ENCODE peak calls at places on chromosomes 16 and 17, in six cellular contexts. One of them, this sample, is unnamed.

GRCh38 chr16:71230122-71230845 is at the start of gene HYDIN:
- DNase-seq in IMR-90: peak; percentile 30
- DNase-seq in H9: peak; percentile 95
- DNase-seq in H1: peak; percentile 61
- DNase-seq in neuronal stem cell: peak; percentile 88
- DNase-seq in mesenchymal stem cell: peak; percentile 27
- DNase-seq in this sample: peak; percentile 97

GRCh38 chr17:76492989-76493501 is 8.2 kb downstream of the RHBDF2 start:
- DNase-seq in neuronal stem cell: no peak
- DNase-seq in H1: no peak
- DNase-seq in IMR-90: peak; percentile 93
- DNase-seq in H9: no peak
- DNase-seq in mesenchymal stem cell: peak; percentile 95
- DNase-seq in this sample: no peak

GRCh38 chr16:52680993-52681392 is 134.1 kb upstream of the TOX3 start:
- DNase-seq in neuronal stem cell: no peak
- DNase-seq in H1: no peak
- DNase-seq in IMR-90: no peak
- DNase-seq in mesenchymal stem cell: no peak
- DNase-seq in H9: no peak
- DNase-seq in this sample: no peak

GRCh38 chr16:28321700-28322411 is 29.5 kb downstream of the SBK1 start:
- DNase-seq in H9: peak; percentile 70
- DNase-seq in neuronal stem cell: no peak
- DNase-seq in mesenchymal stem cell: peak; percentile 32
- DNase-seq in H1: no peak
- DNase-seq in IMR-90: peak; percentile 9
- DNase-seq in this sample: peak; percentile 44

GRCh38 chr16:17777461-17777863 is 306.7 kb upstream of the XYLT1 start:
- DNase-seq in neuronal stem cell: no peak
- DNase-seq in IMR-90: peak; percentile 27
- DNase-seq in mesenchymal stem cell: no peak
- DNase-seq in H9: no peak
- DNase-seq in H1: no peak
- DNase-seq in this sample: peak; percentile 79

GRCh38 chr17:19986941-19987714 is 9.5 kb upstream of the AKAP10 start:
- DNase-seq in neuronal stem cell: no peak
- DNase-seq in mesenchymal stem cell: no peak
- DNase-seq in H9: peak; percentile 62
- DNase-seq in H1: no peak
- DNase-seq in IMR-90: no peak
- DNase-seq in this sample: peak; percentile 68

GRCh38 chr16:55057866-55058265 is 127.2 kb downstream of the IRX5 start:
- DNase-seq in H9: no peak
- DNase-seq in IMR-90: no peak
- DNase-seq in mesenchymal stem cell: no peak
- DNase-seq in H1: no peak
- DNase-seq in neuronal stem cell: no peak
- DNase-seq in this sample: no peak

GRCh38 chr17:48597775-48598631 is 4.4 kb upstream of the HOXB5 start:
- DNase-seq in H1: no peak
- DNase-seq in IMR-90: peak; percentile 88
- DNase-seq in H9: no peak
- DNase-seq in mesenchymal stem cell: peak; percentile 95
- DNase-seq in neuronal stem cell: no peak
- DNase-seq in this sample: no peak

GRCh38 chr17:78642707-78643106 is 65.5 kb upstream of the DNAH17 start:
- DNase-seq in neuronal stem cell: no peak
- DNase-seq in IMR-90: no peak
- DNase-seq in H9: no peak
- DNase-seq in mesenchymal stem cell: no peak
- DNase-seq in H1: no peak
- DNase-seq in this sample: no peak

GRCh38 chr16:1903220-1903574 is 15.0 kb downstream of the HS3ST6 start:
- DNase-seq in H9: no peak
- DNase-seq in mesenchymal stem cell: no peak
- DNase-seq in H1: no peak
- DNase-seq in IMR-90: no peak
- DNase-seq in neuronal stem cell: no peak
- DNase-seq in this sample: no peak
- H3K18ac ChIP-seq in H9: no peak overlapping the region
- H3K18ac ChIP-seq in mesenchymal stem cell: no peak overlapping the region
- H3K18ac ChIP-seq in H1: no peak overlapping the region
- H3K18ac ChIP-seq in IMR-90: no peak overlapping the region
- H3K18ac ChIP-seq in neuronal stem cell: no peak overlapping the region
- H3K18ac ChIP-seq in this sample: no peak overlapping the region

DNA sequence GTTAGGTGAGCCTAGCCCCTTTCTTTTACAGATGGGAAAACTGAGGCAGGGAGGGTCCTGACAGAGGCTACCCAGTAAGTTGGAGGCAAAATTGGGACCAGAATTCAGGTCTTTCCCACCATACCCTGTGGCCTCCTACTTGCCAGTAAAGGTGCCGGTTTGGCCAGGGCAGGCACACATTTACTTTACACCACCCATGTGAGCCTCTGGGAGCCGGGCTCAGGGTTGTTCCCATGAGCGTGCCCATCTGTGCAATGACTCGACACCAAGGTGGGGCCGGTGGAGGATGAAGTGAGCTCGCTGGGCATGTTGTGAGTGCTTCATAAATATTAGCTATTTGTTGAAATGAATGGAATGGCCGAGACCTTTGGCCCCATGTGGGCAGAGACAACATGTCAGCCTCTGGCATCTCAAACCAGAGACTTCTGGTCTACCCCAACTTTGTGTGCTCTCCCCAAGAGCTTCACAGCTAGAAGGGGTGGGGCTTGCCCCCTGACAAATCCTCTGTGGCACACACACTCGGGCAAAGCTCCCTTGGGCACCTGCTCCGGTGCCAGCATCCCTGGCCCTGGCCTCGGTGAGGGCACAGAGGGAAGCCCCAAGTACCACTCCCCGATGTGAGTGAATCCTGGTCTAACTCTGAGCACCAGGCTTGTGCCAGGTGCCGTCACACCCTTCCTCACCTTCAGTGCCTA is 60.1 kb downstream of the SRCIN1 start:
- DNase-seq in mesenchymal stem cell: no peak
- DNase-seq in H9: no peak
- DNase-seq in neuronal stem cell: no peak
- DNase-seq in H1: no peak
- DNase-seq in IMR-90: no peak
- DNase-seq in this sample: no peak
- H3K18ac ChIP-seq in mesenchymal stem cell: no peak overlapping the region
- H3K18ac ChIP-seq in H9: no peak overlapping the region
- H3K18ac ChIP-seq in neuronal stem cell: no peak overlapping the region
- H3K18ac ChIP-seq in H1: no peak overlapping the region
- H3K18ac ChIP-seq in IMR-90: no peak overlapping the region
- H3K18ac ChIP-seq in this sample: no peak overlapping the region

GRCh38 chr17:5485270-5486205 is at the start of gene DERL2:
- DNase-seq in H9: no peak
- DNase-seq in H1: no peak
- DNase-seq in mesenchymal stem cell: no peak
- DNase-seq in neuronal stem cell: peak; percentile 52
- DNase-seq in IMR-90: peak; percentile 44
- DNase-seq in this sample: peak; percentile 77
- H3K18ac ChIP-seq in H9: peak within 1 kb of the TSS; percentile 99
- H3K18ac ChIP-seq in H1: peak within 1 kb of the TSS; percentile 86
- H3K18ac ChIP-seq in mesenchymal stem cell: peak within 1 kb of the TSS; percentile 98
- H3K18ac ChIP-seq in neuronal stem cell: peak within 1 kb of the TSS; percentile 98
- H3K18ac ChIP-seq in IMR-90: peak within 1 kb of the TSS; percentile 82
- H3K18ac ChIP-seq in this sample: peak within 1 kb of the TSS; percentile 94

DNA sequence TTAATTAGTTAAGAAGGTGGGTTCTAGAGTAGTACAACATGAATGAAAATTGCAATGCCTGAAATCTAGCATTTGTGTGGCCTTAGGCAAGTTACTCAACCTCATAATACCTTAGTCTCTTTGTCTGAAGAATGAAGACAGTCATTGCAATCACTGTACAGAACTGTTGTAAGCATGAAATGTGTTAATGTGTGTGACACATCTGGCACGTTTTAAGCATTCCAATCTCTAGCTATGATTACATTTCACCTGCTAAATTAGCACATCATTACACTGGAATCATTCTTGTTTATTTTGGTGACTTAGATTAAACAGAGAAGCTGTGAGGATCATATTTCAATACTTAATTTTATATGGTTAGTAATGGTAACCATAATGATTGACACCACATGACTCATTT is 629.7 kb upstream of the KIF2B start:
- DNase-seq in neuronal stem cell: no peak
- DNase-seq in H9: no peak
- DNase-seq in mesenchymal stem cell: no peak
- DNase-seq in IMR-90: no peak
- DNase-seq in H1: no peak
- DNase-seq in this sample: no peak
- H3K18ac ChIP-seq in neuronal stem cell: no peak overlapping the region
- H3K18ac ChIP-seq in H9: no peak overlapping the region
- H3K18ac ChIP-seq in mesenchymal stem cell: no peak overlapping the region
- H3K18ac ChIP-seq in IMR-90: no peak overlapping the region
- H3K18ac ChIP-seq in H1: no peak overlapping the region
- H3K18ac ChIP-seq in this sample: no peak overlapping the region

GRCh38 chr17:40604327-40605080 is 39.2 kb upstream of the CCR7 start:
- DNase-seq in H9: no peak
- DNase-seq in mesenchymal stem cell: no peak
- DNase-seq in IMR-90: no peak
- DNase-seq in neuronal stem cell: no peak
- DNase-seq in H1: no peak
- DNase-seq in this sample: no peak
- H3K18ac ChIP-seq in H9: no peak overlapping the region
- H3K18ac ChIP-seq in mesenchymal stem cell: no peak overlapping the region
- H3K18ac ChIP-seq in IMR-90: no peak overlapping the region
- H3K18ac ChIP-seq in neuronal stem cell: no peak overlapping the region
- H3K18ac ChIP-seq in H1: no peak overlapping the region
- H3K18ac ChIP-seq in this sample: no peak overlapping the region

GRCh38 chr17:57524790-57525543 is 220.1 kb downstream of the CCDC182 start:
- DNase-seq in H9: no peak
- DNase-seq in IMR-90: no peak
- DNase-seq in neuronal stem cell: no peak
- DNase-seq in mesenchymal stem cell: no peak
- DNase-seq in H1: no peak
- DNase-seq in this sample: no peak

GRCh38 chr17:57521606-57522435 is 223.3 kb downstream of the CCDC182 start:
- DNase-seq in neuronal stem cell: no peak
- DNase-seq in H9: no peak
- DNase-seq in H1: no peak
- DNase-seq in IMR-90: peak; percentile 37
- DNase-seq in mesenchymal stem cell: peak; percentile 85
- DNase-seq in this sample: no peak

GRCh38 chr17:57527437-57528083 is 217.5 kb downstream of the CCDC182 start:
- DNase-seq in neuronal stem cell: peak; percentile 82
- DNase-seq in mesenchymal stem cell: no peak
- DNase-seq in H9: no peak
- DNase-seq in H1: no peak
- DNase-seq in IMR-90: no peak
- DNase-seq in this sample: no peak

GRCh38 chr17:57522436-57523005 is 222.6 kb downstream of the CCDC182 start:
- DNase-seq in mesenchymal stem cell: no peak
- DNase-seq in H9: no peak
- DNase-seq in neuronal stem cell: no peak
- DNase-seq in IMR-90: no peak
- DNase-seq in H1: no peak
- DNase-seq in this sample: no peak

DNA sequence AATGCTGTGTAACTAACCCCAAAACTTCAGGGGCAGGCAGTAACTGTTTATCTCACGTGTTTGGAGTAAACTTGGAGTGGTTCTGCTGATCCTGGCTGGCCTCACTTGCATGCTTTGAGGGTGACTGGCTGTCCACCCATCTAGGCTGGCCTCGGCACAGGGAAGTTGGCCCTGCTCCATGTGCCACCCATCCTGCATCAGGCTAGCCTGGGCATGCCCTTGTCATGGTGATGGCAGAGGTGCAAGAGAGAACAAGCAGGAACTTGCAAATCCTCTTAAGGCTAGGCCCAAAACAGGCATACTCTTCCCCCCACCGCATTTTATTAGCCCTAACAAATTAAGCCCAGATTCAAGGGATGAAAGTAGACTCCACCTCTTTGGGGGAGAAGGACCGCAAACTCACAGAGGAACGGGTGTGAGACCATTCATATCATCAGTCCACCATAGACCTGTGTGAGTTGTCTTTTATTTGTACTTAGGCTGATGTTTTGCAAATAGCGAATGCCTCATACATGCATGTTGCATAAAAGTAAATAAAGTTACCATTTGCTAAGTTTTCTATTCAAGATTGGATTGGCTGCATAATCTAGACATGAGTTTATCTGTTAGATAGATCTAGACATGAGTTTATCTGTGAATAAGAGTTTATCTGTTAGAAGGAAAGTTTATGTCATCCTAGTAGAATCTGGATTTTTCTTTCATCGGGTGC is 221.0 kb downstream of the CCDC182 start:
- DNase-seq in H9: no peak
- DNase-seq in neuronal stem cell: no peak
- DNase-seq in IMR-90: peak; percentile 61
- DNase-seq in mesenchymal stem cell: no peak
- DNase-seq in H1: no peak
- DNase-seq in this sample: no peak
- H3K18ac ChIP-seq in H9: no peak overlapping the region
- H3K18ac ChIP-seq in neuronal stem cell: peak overlapping the region; percentile 90
- H3K18ac ChIP-seq in IMR-90: peak overlapping the region; percentile 92
- H3K18ac ChIP-seq in mesenchymal stem cell: peak overlapping the region; percentile 98
- H3K18ac ChIP-seq in H1: no peak overlapping the region
- H3K18ac ChIP-seq in this sample: no peak overlapping the region

This sample was measured in mesendoderm.